ENCODE peak calls at places on chromosomes 5 and 9, in four cellular contexts. One of them, this sample, is unnamed.

GRCh38 chr5:128667751-128668150 is 129.7 kb upstream of the FBN2 start:
- DNase-seq in HepG2: no peak
- DNase-seq in GM12878: no peak
- DNase-seq in K562: no peak
- DNase-seq in this sample: no peak

GRCh38 chr9:4982720-4983482 is 2.2 kb upstream of the JAK2 start:
- DNase-seq in HepG2: no peak
- DNase-seq in GM12878: no peak
- DNase-seq in K562: no peak
- DNase-seq in this sample: no peak

GRCh38 chr9:127283917-127284316 is 19.3 kb downstream of the GARNL3 start:
- DNase-seq in HepG2: no peak
- DNase-seq in GM12878: no peak
- DNase-seq in K562: peak; percentile 18
- DNase-seq in this sample: no peak

GRCh38 chr5:17001418-17001817 is 65.3 kb upstream of the MYO10 start:
- DNase-seq in HepG2: no peak
- DNase-seq in GM12878: no peak
- DNase-seq in K562: no peak
- DNase-seq in this sample: no peak

GRCh38 chr5:133222521-133222920 is 170.7 kb downstream of the HSPA4 start:
- DNase-seq in HepG2: no peak
- DNase-seq in GM12878: no peak
- DNase-seq in K562: no peak
- DNase-seq in this sample: no peak

GRCh38 chr5:8238080-8238479 is 369.1 kb downstream of the MTRR start:
- DNase-seq in HepG2: no peak
- DNase-seq in GM12878: no peak
- DNase-seq in K562: no peak
- DNase-seq in this sample: no peak

GRCh38 chr5:109819878-109820277 is 130.2 kb downstream of the MAN2A1 start:
- DNase-seq in HepG2: no peak
- DNase-seq in GM12878: no peak
- DNase-seq in K562: peak; percentile 11
- DNase-seq in this sample: no peak

GRCh38 chr5:139147743-139148079 is 50.5 kb downstream of the SIL1 start:
- DNase-seq in HepG2: no peak
- DNase-seq in GM12878: no peak
- DNase-seq in K562: no peak
- DNase-seq in this sample: no peak

GRCh38 chr5:108371263-108371662 is 10.6 kb downstream of the FBXL17 start:
- DNase-seq in HepG2: no peak
- DNase-seq in GM12878: no peak
- DNase-seq in K562: no peak
- DNase-seq in this sample: no peak

GRCh38 chr9:22855956-22856355 is 409.3 kb downstream of the DMRTA1 start:
- DNase-seq in HepG2: no peak
- DNase-seq in GM12878: no peak
- DNase-seq in K562: no peak
- DNase-seq in this sample: no peak

GRCh38 chr5:98768160-98769005 is 5.1 kb upstream of the RGMB start:
- DNase-seq in HepG2: peak; percentile 46
- DNase-seq in GM12878: no peak
- DNase-seq in K562: peak; percentile 29
- DNase-seq in this sample: peak; percentile 50

GRCh38 chr5:38595149-38595725 is 38.8 kb upstream of the LIFR start:
- DNase-seq in HepG2: no peak
- DNase-seq in GM12878: no peak
- DNase-seq in K562: no peak
- DNase-seq in this sample: no peak

GRCh38 chr5:179264641-179265528 is 80.4 kb downstream of the ADAMTS2 start:
- DNase-seq in HepG2: peak; percentile 41
- DNase-seq in GM12878: no peak
- DNase-seq in K562: no peak
- DNase-seq in this sample: no peak

GRCh38 chr5:170745481-170746061 is 38.0 kb upstream of the GABRP start:
- DNase-seq in HepG2: no peak
- DNase-seq in GM12878: no peak
- DNase-seq in K562: no peak
- DNase-seq in this sample: no peak

GRCh38 chr9:125966959-125967711 is 220.0 kb downstream of the PBX3 start:
- DNase-seq in HepG2: no peak
- DNase-seq in GM12878: no peak
- DNase-seq in K562: no peak
- DNase-seq in this sample: no peak

GRCh38 chr9:130208600-130209347 is 36.6 kb downstream of the NCS1 start:
- DNase-seq in HepG2: no peak
- DNase-seq in GM12878: no peak
- DNase-seq in K562: peak; percentile 72
- DNase-seq in this sample: no peak

GRCh38 chr9:98317134-98317857 is 61.8 kb upstream of the TBC1D2 start:
- DNase-seq in HepG2: no peak
- DNase-seq in GM12878: no peak
- DNase-seq in K562: no peak
- DNase-seq in this sample: no peak

GRCh38 chr5:57741326-57741725 is 258.7 kb upstream of the ACTBL2 start:
- DNase-seq in HepG2: no peak
- DNase-seq in GM12878: no peak
- DNase-seq in K562: no peak
- DNase-seq in this sample: no peak

GRCh38 chr5:97501965-97502305 is 318.9 kb upstream of the RIOK2 start:
- DNase-seq in HepG2: no peak
- DNase-seq in GM12878: no peak
- DNase-seq in K562: no peak
- DNase-seq in this sample: no peak

GRCh38 chr9:73143606-73144328 is 7.9 kb upstream of the ANXA1 start:
- DNase-seq in HepG2: no peak
- DNase-seq in GM12878: no peak
- DNase-seq in K562: peak; percentile 77
- DNase-seq in this sample: no peak
- TF ChIP-seq SP1 in HepG2: no peak
- TF ChIP-seq SP1 in GM12878: no peak
- TF ChIP-seq SP1 in K562: no peak
- TF ChIP-seq SP1 in this sample: no peak

DNA sequence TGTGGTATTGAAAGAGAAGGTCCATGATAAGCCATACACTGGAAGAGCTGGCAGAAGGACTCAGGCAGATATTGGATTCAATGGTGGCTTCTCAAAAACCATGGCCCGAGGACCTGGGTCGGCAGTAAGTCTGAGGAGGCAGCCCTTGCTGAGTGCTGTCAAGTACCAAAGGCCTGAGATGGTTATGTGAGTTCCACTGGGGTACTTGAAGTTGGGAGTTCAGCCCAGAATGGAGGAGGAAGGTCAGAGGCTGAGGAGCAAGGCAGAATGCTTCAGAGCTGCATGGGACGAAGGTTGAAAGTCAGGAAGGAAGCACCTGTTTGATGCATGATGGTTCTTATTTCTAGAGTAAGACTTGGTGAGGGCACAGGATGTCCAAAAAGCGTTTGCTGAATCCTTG is 194.9 kb downstream of the DIRAS2 start:
- DNase-seq in HepG2: no peak
- DNase-seq in GM12878: no peak
- DNase-seq in K562: no peak
- DNase-seq in this sample: no peak
- TF ChIP-seq BHLHE40 in HepG2: no peak
- TF ChIP-seq BHLHE40 in GM12878: no peak
- TF ChIP-seq BHLHE40 in K562: no peak
- TF ChIP-seq BHLHE40 in this sample: no peak

GRCh38 chr5:18653216-18653752 is 1019.0 kb downstream of the TAF11L14 start:
- DNase-seq in HepG2: no peak
- DNase-seq in GM12878: peak; percentile 15
- DNase-seq in K562: no peak
- DNase-seq in this sample: no peak

DNA sequence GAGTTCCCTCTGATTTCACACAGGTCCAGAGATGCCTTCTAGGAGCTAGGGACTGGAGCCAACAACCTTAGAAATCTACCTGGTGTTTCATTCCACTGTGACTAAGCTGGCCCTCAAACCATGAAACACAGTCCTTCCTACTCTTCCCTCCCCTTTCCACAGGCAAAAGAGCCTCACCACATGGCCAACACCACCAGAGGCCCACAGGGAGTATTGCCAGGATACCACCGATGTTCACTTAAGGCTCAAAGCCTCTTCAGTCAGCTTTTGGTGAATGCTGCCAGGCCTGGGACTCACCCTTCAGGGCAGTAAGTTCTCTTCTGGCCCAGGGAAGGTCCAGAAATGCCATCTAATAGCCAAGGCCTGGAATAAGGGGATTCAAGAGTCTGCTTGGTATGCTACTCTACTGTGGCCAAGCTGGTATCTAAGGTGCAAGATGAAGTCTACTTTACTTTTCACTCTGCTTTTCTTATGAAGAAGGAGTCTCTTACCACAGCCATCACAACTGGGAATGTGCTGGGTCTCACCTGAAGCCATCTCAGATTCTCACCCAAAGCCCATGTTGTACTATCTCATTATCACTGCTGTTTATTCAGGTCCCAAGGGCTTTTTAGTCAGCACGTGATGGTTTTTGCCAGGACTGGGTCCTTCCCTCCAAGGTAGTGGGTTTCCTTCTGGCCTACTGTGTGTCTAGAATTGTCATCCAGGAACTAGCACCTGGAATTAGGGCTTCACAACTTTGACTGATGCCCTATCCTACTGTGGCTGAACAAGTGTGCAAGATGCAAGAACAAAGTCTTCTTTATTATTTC is 1018.4 kb downstream of the TAF11L14 start:
- DNase-seq in HepG2: no peak
- DNase-seq in GM12878: no peak
- DNase-seq in K562: no peak
- DNase-seq in this sample: no peak
- TF ChIP-seq FOXK2 in HepG2: no peak
- TF ChIP-seq FOXK2 in GM12878: no peak
- TF ChIP-seq FOXK2 in K562: no peak
- TF ChIP-seq FOXK2 in this sample: no peak

GRCh38 chr9:71285191-71285656 is 163.8 kb upstream of the TRPM3 start:
- DNase-seq in HepG2: peak; percentile 62
- DNase-seq in GM12878: no peak
- DNase-seq in K562: peak; percentile 56
- DNase-seq in this sample: peak; percentile 56
- TF ChIP-seq SP1 in HepG2: no peak
- TF ChIP-seq SP1 in GM12878: no peak
- TF ChIP-seq SP1 in K562: no peak
- TF ChIP-seq SP1 in this sample: no peak

GRCh38 chr5:94009161-94009560 is 267.8 kb upstream of the POU5F2 start:
- DNase-seq in HepG2: no peak
- DNase-seq in GM12878: no peak
- DNase-seq in K562: no peak
- DNase-seq in this sample: no peak

DNA sequence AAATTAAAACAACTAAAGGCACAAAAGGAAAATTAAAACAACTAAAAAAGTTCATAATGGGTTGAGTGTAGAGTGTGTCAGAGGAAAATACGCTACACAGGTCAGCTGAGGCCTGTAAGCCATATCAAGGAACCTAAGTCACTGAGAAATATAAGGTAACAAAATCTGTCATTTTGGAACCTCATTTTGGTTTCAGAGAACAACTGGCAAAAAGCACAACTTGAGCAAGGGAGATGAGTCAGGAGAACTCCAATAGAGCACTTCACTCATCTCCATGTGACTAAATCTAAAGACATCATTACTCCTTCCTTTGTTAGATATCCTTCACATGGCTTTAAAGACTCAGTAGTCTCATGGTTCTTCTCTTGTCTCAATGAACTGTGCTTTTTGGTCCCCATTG is 269.4 kb upstream of the POU5F2 start:
- DNase-seq in HepG2: no peak
- DNase-seq in GM12878: no peak
- DNase-seq in K562: no peak
- DNase-seq in this sample: no peak
- TF ChIP-seq BHLHE40 in HepG2: no peak
- TF ChIP-seq BHLHE40 in GM12878: no peak
- TF ChIP-seq BHLHE40 in K562: no peak
- TF ChIP-seq BHLHE40 in this sample: no peak

DNA sequence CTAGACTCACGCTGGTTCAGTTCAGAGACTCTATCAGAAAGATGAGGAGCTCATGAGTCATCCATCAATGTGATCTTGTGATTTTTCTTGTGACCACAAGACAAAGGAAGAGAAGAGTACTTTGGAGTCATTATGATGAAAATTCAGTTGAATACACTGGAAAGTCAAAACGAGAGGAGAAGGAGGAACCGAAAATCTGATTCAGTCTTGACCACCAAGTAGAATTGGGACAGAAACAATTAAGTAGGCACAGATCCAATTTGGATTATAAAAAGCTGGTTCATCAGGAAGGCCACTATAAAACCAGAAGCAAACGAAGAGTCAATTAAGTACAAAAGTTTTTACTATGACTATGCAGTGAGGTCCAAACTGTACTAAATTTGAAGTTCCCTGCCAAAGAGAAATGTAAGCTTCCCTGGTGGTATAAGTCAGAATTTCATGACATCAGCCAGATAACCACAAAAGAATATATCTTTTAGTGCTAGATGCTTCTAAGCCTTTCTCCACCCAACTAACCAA is 90.9 kb downstream of the THBS4 start:
- DNase-seq in HepG2: no peak
- DNase-seq in GM12878: peak; percentile 93
- DNase-seq in K562: no peak
- DNase-seq in this sample: no peak
- TF ChIP-seq FOXK2 in HepG2: no peak
- TF ChIP-seq FOXK2 in GM12878: no peak
- TF ChIP-seq FOXK2 in K562: no peak
- TF ChIP-seq FOXK2 in this sample: no peak

DNA sequence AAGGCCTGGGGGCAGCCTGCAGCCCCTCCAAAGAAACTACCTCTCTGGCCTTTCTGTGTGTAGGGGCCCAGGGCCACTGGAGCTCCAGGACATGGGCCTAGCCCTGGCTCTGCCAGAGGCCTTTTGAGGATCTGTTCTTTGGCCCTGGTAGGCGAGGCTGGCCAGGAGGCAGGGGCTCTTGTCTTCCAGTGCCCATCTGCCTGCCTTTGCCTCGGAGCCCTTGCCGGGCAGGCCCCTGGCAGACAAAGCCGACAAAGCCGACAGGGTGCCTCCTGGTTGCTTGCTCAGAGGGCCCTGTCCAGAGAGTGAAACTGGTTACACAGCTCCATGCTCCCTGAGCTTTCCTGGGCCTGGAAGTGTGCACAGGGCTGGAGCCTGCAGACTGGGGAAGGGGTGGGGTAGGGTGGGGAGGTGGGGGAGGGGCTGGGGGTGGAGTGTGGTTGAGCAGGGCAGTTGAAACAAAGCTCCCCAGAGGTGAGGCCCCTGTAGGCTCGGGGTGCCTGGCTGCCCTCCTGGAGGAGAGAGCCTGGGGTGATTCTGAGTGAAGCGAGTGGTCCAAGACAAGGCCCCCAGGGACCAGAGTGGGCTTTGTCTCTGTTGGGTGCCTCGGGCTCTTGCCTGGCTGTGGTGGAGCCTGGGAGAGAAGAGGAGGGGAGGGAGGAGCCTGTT is 29.3 kb downstream of the PTPA start:
- DNase-seq in HepG2: peak; percentile 56
- DNase-seq in GM12878: no peak
- DNase-seq in K562: peak; percentile 57
- DNase-seq in this sample: no peak
- TF ChIP-seq SP1 in HepG2: no peak
- TF ChIP-seq SP1 in GM12878: no peak
- TF ChIP-seq SP1 in K562: no peak
- TF ChIP-seq SP1 in this sample: no peak

This sample was measured in HEK293T.